ENCODE peak calls at places on chromosomes 2 and 18, in four cellular contexts. One of them, this sample, is unnamed. For H3K4me1, the result is how much of the 10 kb centered on the place peaks cover.

GRCh38 chr2:179675435-179675834 is 186.0 kb downstream of the ZNF385B start:
- DNase-seq in mucosa of descending colon: no peak
- DNase-seq in uterus: no peak
- DNase-seq in left ventricle myocardium inferior: no peak
- DNase-seq in this sample: no peak

GRCh38 chr18:49949991-49950395 is 136.7 kb upstream of the ACAA2 start:
- DNase-seq in left ventricle myocardium inferior: no peak
- DNase-seq in uterus: no peak
- DNase-seq in mucosa of descending colon: no peak
- DNase-seq in this sample: no peak

GRCh38 chr2:176075476-176075875 is 8.3 kb downstream of the EVX2 start:
- DNase-seq in uterus: no peak
- DNase-seq in left ventricle myocardium inferior: no peak
- DNase-seq in mucosa of descending colon: no peak
- DNase-seq in this sample: no peak

GRCh38 chr2:118168606-118169005 is 80.3 kb downstream of the INSIG2 start:
- DNase-seq in uterus: no peak
- DNase-seq in mucosa of descending colon: no peak
- DNase-seq in left ventricle myocardium inferior: no peak
- DNase-seq in this sample: no peak

GRCh38 chr2:193527146-193527545 is 1332.4 kb upstream of the TMEFF2 start:
- DNase-seq in left ventricle myocardium inferior: no peak
- DNase-seq in uterus: no peak
- DNase-seq in mucosa of descending colon: no peak
- DNase-seq in this sample: no peak

GRCh38 chr2:67662222-67662621 is 265.1 kb downstream of the ETAA1 start:
- DNase-seq in left ventricle myocardium inferior: no peak
- DNase-seq in uterus: no peak
- DNase-seq in mucosa of descending colon: no peak
- DNase-seq in this sample: no peak

GRCh38 chr2:227241005-227241404 is 76.6 kb downstream of the COL4A3 start:
- DNase-seq in mucosa of descending colon: no peak
- DNase-seq in uterus: no peak
- DNase-seq in left ventricle myocardium inferior: no peak
- DNase-seq in this sample: no peak

GRCh38 chr2:109679627-109680026 is 65.5 kb downstream of the SOWAHC start:
- DNase-seq in mucosa of descending colon: no peak
- DNase-seq in left ventricle myocardium inferior: no peak
- DNase-seq in uterus: no peak
- DNase-seq in this sample: no peak

GRCh38 chr2:135271006-135271405 is 218.9 kb downstream of the RAB3GAP1 start:
- DNase-seq in left ventricle myocardium inferior: no peak
- DNase-seq in mucosa of descending colon: no peak
- DNase-seq in uterus: no peak
- DNase-seq in this sample: no peak

GRCh38 chr2:793236-793635 is 116.0 kb upstream of the TMEM18 start:
- DNase-seq in mucosa of descending colon: no peak
- DNase-seq in uterus: no peak
- DNase-seq in left ventricle myocardium inferior: no peak
- DNase-seq in this sample: no peak

GRCh38 chr18:69784840-69785239 is 162.8 kb downstream of the CD226 start:
- DNase-seq in left ventricle myocardium inferior: no peak
- DNase-seq in uterus: no peak
- DNase-seq in mucosa of descending colon: no peak
- DNase-seq in this sample: no peak

GRCh38 chr18:13455960-13456471 is 237.5 kb downstream of the LDLRAD4 start:
- DNase-seq in left ventricle myocardium inferior: no peak
- DNase-seq in uterus: no peak
- DNase-seq in mucosa of descending colon: no peak
- DNase-seq in this sample: no peak

GRCh38 chr18:42765225-42765624 is 350.3 kb downstream of the RIT2 start:
- DNase-seq in left ventricle myocardium inferior: no peak
- DNase-seq in uterus: no peak
- DNase-seq in mucosa of descending colon: no peak
- DNase-seq in this sample: no peak

GRCh38 chr18:61992923-61993322 is 100.1 kb upstream of the RNF152 start:
- DNase-seq in mucosa of descending colon: no peak
- DNase-seq in uterus: no peak
- DNase-seq in left ventricle myocardium inferior: no peak
- DNase-seq in this sample: no peak

GRCh38 chr2:136113767-136114070 is 4.2 kb downstream of the CXCR4 start:
- DNase-seq in mucosa of descending colon: no peak
- DNase-seq in uterus: no peak
- DNase-seq in left ventricle myocardium inferior: no peak
- DNase-seq in this sample: no peak

GRCh38 chr2:172102159-172102857 is 392 bp downstream of the DLX2 start:
- DNase-seq in uterus: no peak
- DNase-seq in left ventricle myocardium inferior: no peak
- DNase-seq in mucosa of descending colon: peak
- DNase-seq in this sample: no peak

GRCh38 chr2:218257390-218257981 is 3.3 kb upstream of the GPBAR1 start:
- DNase-seq in uterus: no peak
- DNase-seq in mucosa of descending colon: no peak
- DNase-seq in left ventricle myocardium inferior: no peak
- DNase-seq in this sample: no peak

DNA sequence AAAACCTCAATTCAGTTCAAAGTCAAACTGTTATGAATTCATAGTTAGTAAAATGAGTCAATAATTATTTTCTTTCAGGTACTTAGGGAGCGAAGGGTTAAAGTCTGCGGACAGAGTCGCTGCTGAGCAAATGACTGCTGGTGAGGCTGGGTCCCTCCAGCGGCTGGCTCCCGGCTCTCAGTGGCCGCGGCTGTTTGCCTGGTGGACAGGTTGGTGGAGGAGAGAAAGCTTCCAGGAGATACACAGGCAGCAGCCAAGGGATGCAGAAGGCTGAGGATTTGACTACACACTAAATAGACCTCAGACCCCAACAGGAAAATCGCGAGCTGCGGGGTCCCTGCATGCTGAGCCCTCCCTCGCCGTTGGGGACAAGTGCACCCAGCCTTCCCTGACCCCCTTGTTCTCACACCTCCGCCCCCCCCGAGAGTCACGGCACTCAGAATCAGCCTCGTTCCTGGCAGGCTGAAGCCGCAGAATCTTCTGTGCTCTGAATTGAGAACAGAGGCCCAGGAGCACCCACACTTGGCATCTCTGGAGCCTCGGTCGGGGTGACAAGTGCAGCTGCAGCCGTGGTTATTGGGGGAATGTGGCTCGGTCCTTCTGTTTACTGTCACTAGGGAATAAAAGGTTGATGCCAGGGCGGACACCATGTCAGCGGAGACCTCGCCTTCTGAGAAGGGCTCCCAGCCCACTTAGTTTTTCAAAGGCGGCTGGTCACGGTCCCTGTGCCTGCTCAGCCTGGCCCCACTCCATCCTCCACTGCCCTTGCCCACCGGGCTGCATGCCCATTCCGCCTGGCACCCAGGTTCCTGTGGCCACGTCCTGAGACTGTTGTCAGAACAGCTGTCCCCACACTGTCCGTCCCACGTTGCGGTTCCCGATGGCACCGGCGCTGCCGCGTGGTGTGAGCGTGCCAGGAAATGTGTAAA is 74.0 kb downstream of the SLC66A2 start:
- DNase-seq in mucosa of descending colon: no peak
- DNase-seq in left ventricle myocardium inferior: no peak
- DNase-seq in uterus: no peak
- DNase-seq in this sample: peak
- H3K4me3 ChIP-seq in mucosa of descending colon: no peak
- H3K4me3 ChIP-seq in left ventricle myocardium inferior: no peak
- H3K4me3 ChIP-seq in uterus: no peak
- H3K4me3 ChIP-seq in this sample: no peak

GRCh38 chr2:234364718-234365117 is 132.2 kb downstream of the ARL4C start:
- DNase-seq in mucosa of descending colon: no peak
- DNase-seq in uterus: no peak
- DNase-seq in left ventricle myocardium inferior: no peak
- DNase-seq in this sample: no peak

GRCh38 chr2:234363011-234363487 is 133.8 kb downstream of the ARL4C start:
- DNase-seq in uterus: no peak
- DNase-seq in left ventricle myocardium inferior: no peak
- DNase-seq in mucosa of descending colon: no peak
- DNase-seq in this sample: no peak

GRCh38 chr2:234368861-234369261 is 128.0 kb downstream of the ARL4C start:
- DNase-seq in uterus: no peak
- DNase-seq in mucosa of descending colon: peak
- DNase-seq in left ventricle myocardium inferior: no peak
- DNase-seq in this sample: no peak

GRCh38 chr2:234363647-234364294 is 133.1 kb downstream of the ARL4C start:
- DNase-seq in uterus: no peak
- DNase-seq in left ventricle myocardium inferior: no peak
- DNase-seq in mucosa of descending colon: no peak
- DNase-seq in this sample: no peak

GRCh38 chr2:234366891-234367290 is 130.0 kb downstream of the ARL4C start:
- DNase-seq in uterus: no peak
- DNase-seq in mucosa of descending colon: no peak
- DNase-seq in left ventricle myocardium inferior: no peak
- DNase-seq in this sample: no peak
- H3K4me1 ChIP-seq in uterus: under half
- H3K4me1 ChIP-seq in mucosa of descending colon: under half
- H3K4me1 ChIP-seq in left ventricle myocardium inferior: under half
- H3K4me1 ChIP-seq in this sample: under half

GRCh38 chr2:126879348-126880261 is 19.1 kb upstream of the TEX51 start:
- DNase-seq in left ventricle myocardium inferior: no peak
- DNase-seq in mucosa of descending colon: no peak
- DNase-seq in uterus: no peak
- DNase-seq in this sample: no peak
- TF ChIP-seq CTCF in left ventricle myocardium inferior: no peak
- TF ChIP-seq CTCF in mucosa of descending colon: no peak
- TF ChIP-seq CTCF in uterus: no peak
- TF ChIP-seq CTCF in this sample: no peak

DNA sequence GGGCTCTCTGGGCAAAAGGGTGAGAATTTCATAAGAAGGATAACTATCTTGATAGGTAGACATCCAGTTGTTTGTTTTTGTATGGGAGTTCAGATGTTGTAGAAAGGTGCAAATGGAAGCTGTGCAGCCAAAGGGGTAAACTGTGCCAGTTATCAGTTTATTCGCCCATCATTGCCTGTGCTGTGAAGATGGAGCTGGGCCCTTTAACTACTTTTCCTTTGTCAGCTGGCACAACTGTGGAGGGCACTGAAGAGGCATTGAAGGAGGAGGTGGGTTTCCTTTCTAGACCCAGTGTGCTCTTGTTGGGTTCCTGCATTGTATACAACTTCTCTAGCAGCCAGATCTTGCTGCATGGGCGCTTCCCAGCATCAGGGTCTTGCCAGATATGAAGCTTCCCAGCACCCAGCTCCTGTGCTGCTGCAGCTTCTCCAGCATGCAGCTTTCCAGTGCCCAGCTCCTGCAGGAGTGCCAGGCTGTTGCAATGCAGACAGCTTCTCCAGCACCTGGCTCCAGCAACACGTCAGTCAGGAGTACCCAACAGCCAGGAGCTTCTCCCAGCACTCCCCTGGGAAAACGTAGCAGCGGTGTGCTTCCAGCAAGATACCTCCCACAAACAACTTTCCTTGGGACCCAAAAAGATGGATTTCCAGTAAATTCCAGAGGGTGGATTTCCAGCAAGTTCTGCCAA is 15.3 kb downstream of the DNMT3A start:
- DNase-seq in left ventricle myocardium inferior: no peak
- DNase-seq in uterus: no peak
- DNase-seq in mucosa of descending colon: no peak
- DNase-seq in this sample: no peak
- H3K4me3 ChIP-seq in left ventricle myocardium inferior: no peak
- H3K4me3 ChIP-seq in uterus: no peak
- H3K4me3 ChIP-seq in mucosa of descending colon: no peak
- H3K4me3 ChIP-seq in this sample: no peak

DNA sequence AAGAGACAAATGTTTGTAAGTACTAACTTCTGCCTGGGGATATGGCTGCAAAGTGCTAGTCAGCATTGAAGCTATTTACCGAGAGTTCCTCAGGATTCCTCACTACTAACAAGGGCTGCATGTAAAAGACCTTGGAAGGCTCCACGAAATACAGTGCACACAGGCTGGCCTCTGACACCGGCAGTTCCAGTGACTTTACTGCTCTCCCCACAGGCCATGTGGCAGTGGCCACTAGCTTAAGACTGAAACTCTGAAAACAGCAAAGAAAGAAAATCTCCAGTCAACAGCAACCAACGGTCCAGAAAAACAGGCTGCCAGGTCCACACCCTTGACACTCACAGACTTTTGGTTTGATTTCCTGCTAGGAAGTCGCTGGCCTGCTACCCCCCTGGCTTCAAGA is 11.1 kb downstream of the MREG start:
- DNase-seq in mucosa of descending colon: no peak
- DNase-seq in left ventricle myocardium inferior: no peak
- DNase-seq in uterus: no peak
- DNase-seq in this sample: no peak
- H3K4me1 ChIP-seq in mucosa of descending colon: under half
- H3K4me1 ChIP-seq in left ventricle myocardium inferior: under half
- H3K4me1 ChIP-seq in uterus: under half
- H3K4me1 ChIP-seq in this sample: under half

GRCh38 chr18:76208632-76209308 is 286.3 kb downstream of the ZNF516 start:
- DNase-seq in uterus: no peak
- DNase-seq in mucosa of descending colon: no peak
- DNase-seq in left ventricle myocardium inferior: no peak
- DNase-seq in this sample: no peak

GRCh38 chr18:76203552-76203951 is 291.5 kb downstream of the ZNF516 start:
- DNase-seq in left ventricle myocardium inferior: no peak
- DNase-seq in uterus: no peak
- DNase-seq in mucosa of descending colon: no peak
- DNase-seq in this sample: no peak

GRCh38 chr18:76209597-76209996 is 285.4 kb downstream of the ZNF516 start:
- DNase-seq in left ventricle myocardium inferior: no peak
- DNase-seq in mucosa of descending colon: no peak
- DNase-seq in uterus: no peak
- DNase-seq in this sample: no peak

GRCh38 chr18:76202322-76202721 is 292.7 kb downstream of the ZNF516 start:
- DNase-seq in uterus: no peak
- DNase-seq in mucosa of descending colon: no peak
- DNase-seq in left ventricle myocardium inferior: no peak
- DNase-seq in this sample: no peak

DNA sequence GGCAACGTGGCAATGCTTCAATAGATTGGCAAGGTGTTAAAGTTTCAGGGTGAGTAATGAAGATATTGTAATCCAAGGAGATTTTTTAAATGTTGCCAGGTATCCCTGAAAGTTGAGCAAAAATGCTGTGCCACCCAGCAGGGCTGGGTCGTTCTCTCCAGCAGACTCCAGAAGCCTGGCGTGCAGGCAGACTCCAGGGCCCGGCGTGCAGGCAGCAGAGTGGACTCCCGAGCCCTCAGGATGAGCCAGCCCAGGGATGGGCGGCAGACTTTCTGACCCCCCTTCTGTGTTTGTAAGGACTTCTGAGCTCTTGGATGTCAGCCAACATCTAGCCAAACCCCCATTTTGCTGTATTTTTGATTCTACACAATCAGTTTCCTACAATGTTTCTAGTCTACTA is 289.1 kb downstream of the ZNF516 start:
- DNase-seq in uterus: no peak
- DNase-seq in left ventricle myocardium inferior: no peak
- DNase-seq in mucosa of descending colon: no peak
- DNase-seq in this sample: no peak
- TF ChIP-seq CTCF in uterus: no peak
- TF ChIP-seq CTCF in left ventricle myocardium inferior: no peak
- TF ChIP-seq CTCF in mucosa of descending colon: no peak
- TF ChIP-seq CTCF in this sample: no peak

GRCh38 chr18:31773774-31774476 is 13.2 kb upstream of the SLC25A52 start:
- DNase-seq in mucosa of descending colon: no peak
- DNase-seq in uterus: no peak
- DNase-seq in left ventricle myocardium inferior: no peak
- DNase-seq in this sample: no peak
- H3K4me3 ChIP-seq in mucosa of descending colon: no peak
- H3K4me3 ChIP-seq in uterus: no peak
- H3K4me3 ChIP-seq in left ventricle myocardium inferior: no peak
- H3K4me3 ChIP-seq in this sample: no peak

This sample was measured in upper lobe of right lung.